ENCODE peak calls at places on chromosome 20, in eight cellular contexts. V, D, C, M, Z, O, A and Q are unnamed samples.

GRCh38 chr20:7940341-7940740 is at the start of gene HAO1:
- DNase-seq in Z (no peak), D (no peak), A (no peak), O (no peak), M (no peak), V (no peak), C (no peak), Q (no peak)

GRCh38 chr20:14189794-14190402 is 147.5 kb downstream of the FLRT3 start:
- DNase-seq in D (no peak), O (peak), V (peak), C (peak), A (peak), M (peak), Z (no peak), Q (peak)

GRCh38 chr20:3174442-3175263 is 1.3 kb upstream of the LZTS3 start:
- DNase-seq in M (peak), Z (no peak), O (no peak), V (no peak), A (peak), D (no peak), C (no peak), Q (peak)

GRCh38 chr20:50721881-50722281 is 9.5 kb upstream of the PARD6B start:
- DNase-seq in V (no peak), O (no peak), M (no peak), D (no peak), A (peak), Z (no peak), C (no peak), Q (no peak)

GRCh38 chr20:35021063-35021462 is 65.4 kb downstream of the MYH7B start:
- DNase-seq in A (peak), V (no peak), C (no peak), D (no peak), M (no peak), Z (no peak), O (no peak), Q (no peak)

GRCh38 chr20:50292324-50293243 is 102.0 kb downstream of the CEBPB start:
- DNase-seq in A (peak), Z (peak), C (peak), V (no peak), O (peak), D (no peak), M (peak), Q (peak)

GRCh38 chr20:57205625-57206219 is 60.7 kb downstream of the BMP7 start:
- DNase-seq in C (peak), O (peak), D (no peak), A (peak), Z (peak), V (no peak), M (no peak), Q (no peak)

GRCh38 chr20:61291166-61291829 is 39.2 kb downstream of the CDH4 start:
- DNase-seq in M (no peak), D (no peak), O (no peak), A (no peak), Z (no peak), C (no peak), V (no peak), Q (no peak)

GRCh38 chr20:54140067-54140466 is 33.7 kb downstream of the CYP24A1 start:
- DNase-seq in Z (no peak), V (no peak), C (no peak), D (no peak), A (no peak), O (no peak), M (no peak), Q (no peak)

GRCh38 chr20:37494301-37494700 is 26.7 kb upstream of the NNAT start:
- DNase-seq in Z (no peak), M (no peak), A (no peak), V (no peak), D (no peak), C (no peak), O (no peak), Q (no peak)

GRCh38 chr20:3068075-3068474 is 3.3 kb upstream of the OXT start:
- DNase-seq in M (no peak), O (no peak), V (no peak), C (no peak), D (no peak), A (no peak), Z (no peak), Q (no peak)